ENCODE peak calls at places on chromosome 17, in five cellular contexts. One of them, this sample, is unnamed.

GRCh38 chr17:39757931-39758873 is 20.5 kb downstream of the GRB7 start:
- DNase-seq in glomerular endothelial cell: no peak
- DNase-seq in nucleus accumbens: no peak
- DNase-seq in cerebellar cortex: no peak
- DNase-seq in uterus: no peak
- DNase-seq in this sample: no peak

GRCh38 chr17:82214012-82214628 is 1.5 kb upstream of the CCDC57 start:
- DNase-seq in glomerular endothelial cell: no peak
- DNase-seq in nucleus accumbens: no peak
- DNase-seq in cerebellar cortex: no peak
- DNase-seq in uterus: no peak
- DNase-seq in this sample: no peak

GRCh38 chr17:66426397-66427033 is 124.1 kb downstream of the PRKCA start:
- DNase-seq in glomerular endothelial cell: no peak
- DNase-seq in nucleus accumbens: no peak
- DNase-seq in cerebellar cortex: no peak
- DNase-seq in uterus: no peak
- DNase-seq in this sample: peak; percentile 96

GRCh38 chr17:75889454-75889853 is 7.3 kb downstream of the TRIM65 start:
- DNase-seq in glomerular endothelial cell: no peak
- DNase-seq in nucleus accumbens: no peak
- DNase-seq in cerebellar cortex: no peak
- DNase-seq in uterus: no peak
- DNase-seq in this sample: peak; percentile 15

GRCh38 chr17:3546997-3547396 is 10.6 kb downstream of the TRPV3 start:
- DNase-seq in glomerular endothelial cell: no peak
- DNase-seq in nucleus accumbens: no peak
- DNase-seq in cerebellar cortex: no peak
- DNase-seq in uterus: no peak
- DNase-seq in this sample: no peak

GRCh38 chr17:18319604-18320256 is 4.6 kb downstream of the SMCR8 start:
- DNase-seq in glomerular endothelial cell: no peak
- DNase-seq in nucleus accumbens: no peak
- DNase-seq in cerebellar cortex: peak; percentile 73
- DNase-seq in uterus: no peak
- DNase-seq in this sample: peak; percentile 17

GRCh38 chr17:21376835-21377690 is 906 bp downstream of the KCNJ12 start:
- DNase-seq in glomerular endothelial cell: no peak
- DNase-seq in nucleus accumbens: no peak
- DNase-seq in cerebellar cortex: no peak
- DNase-seq in uterus: no peak
- DNase-seq in this sample: no peak

GRCh38 chr17:8320990-8321389 is 10.9 kb downstream of the ARHGEF15 start:
- DNase-seq in glomerular endothelial cell: no peak
- DNase-seq in nucleus accumbens: no peak
- DNase-seq in cerebellar cortex: no peak
- DNase-seq in uterus: no peak
- DNase-seq in this sample: no peak

GRCh38 chr17:28523876-28524275 is 17.7 kb downstream of the FOXN1 start:
- DNase-seq in glomerular endothelial cell: no peak
- DNase-seq in nucleus accumbens: no peak
- DNase-seq in cerebellar cortex: no peak
- DNase-seq in uterus: no peak
- DNase-seq in this sample: no peak

GRCh38 chr17:74037320-74037719 is 166.2 kb upstream of the RPL38 start:
- DNase-seq in glomerular endothelial cell: no peak
- DNase-seq in nucleus accumbens: no peak
- DNase-seq in cerebellar cortex: no peak
- DNase-seq in uterus: no peak
- DNase-seq in this sample: no peak

GRCh38 chr17:83181991-83182619 is 102.7 kb downstream of the METRNL start:
- DNase-seq in glomerular endothelial cell: no peak
- DNase-seq in nucleus accumbens: no peak
- DNase-seq in cerebellar cortex: no peak
- DNase-seq in uterus: peak; percentile 11
- DNase-seq in this sample: no peak

GRCh38 chr17:1005361-1005946 is 8.5 kb downstream of the TIMM22 start:
- DNase-seq in glomerular endothelial cell: peak; percentile 36
- DNase-seq in nucleus accumbens: peak; percentile 54
- DNase-seq in cerebellar cortex: peak; percentile 90
- DNase-seq in uterus: peak; percentile 73
- DNase-seq in this sample: peak; percentile 52

GRCh38 chr17:7293131-7293557 is 1.3 kb downstream of the YBX2 start:
- DNase-seq in glomerular endothelial cell: no peak
- DNase-seq in nucleus accumbens: no peak
- DNase-seq in cerebellar cortex: no peak
- DNase-seq in uterus: no peak
- DNase-seq in this sample: no peak

GRCh38 chr17:18225121-18225561 is 294 bp upstream of the LLGL1 start:
- DNase-seq in glomerular endothelial cell: no peak
- DNase-seq in nucleus accumbens: peak; percentile 84
- DNase-seq in cerebellar cortex: peak; percentile 93
- DNase-seq in uterus: peak; percentile 96
- DNase-seq in this sample: peak; percentile 47

GRCh38 chr17:55168970-55169687 is 95.6 kb upstream of the HLF start:
- DNase-seq in glomerular endothelial cell: no peak
- DNase-seq in nucleus accumbens: no peak
- DNase-seq in cerebellar cortex: no peak
- DNase-seq in uterus: no peak
- DNase-seq in this sample: no peak

This sample was measured in Kasumi-1.